ENCODE peak calls at places on chromosomes 13 and 19, in five cellular contexts. E is Peyer's patch, T is neural progenitor cell, G is astrocyte of the spinal cord, A is endothelial cell. C is an unnamed sample.

GRCh38 chr13:111317042-111317550 is 3.3 kb upstream of the TEX29 start:
- DNase-seq in E (no peak), T (no peak), G (no peak), A (no peak), C (no peak)

GRCh38 chr13:101917833-101918755 is 465.6 kb downstream of the ITGBL1 start:
- DNase-seq in E (no peak), T (peak; percentile 40), G (no peak), A (no peak), C (no peak)

GRCh38 chr13:89694471-89694870 is 1653.0 kb upstream of the MIR17HG start:
- DNase-seq in E (no peak), T (no peak), G (no peak), A (no peak), C (no peak)

GRCh38 chr19:2877398-2878331 is 10.5 kb downstream of the ZNF556 start:
- DNase-seq in E (no peak), T (no peak), G (no peak), A (no peak), C (no peak)

GRCh38 chr13:38763446-38764381 is 76.8 kb downstream of the FREM2 start:
- DNase-seq in E (no peak), T (peak; percentile 81), G (peak; percentile 43), A (peak; percentile 39), C (no peak)

GRCh38 chr13:113919761-113920160 is 54.1 kb downstream of the C13orf46 start:
- DNase-seq in E (no peak), T (no peak), G (no peak), A (no peak), C (no peak)

GRCh38 chr19:5293607-5294089 is 47.0 kb downstream of the PTPRS start:
- DNase-seq in E (no peak), T (peak; percentile 88), G (peak; percentile 44), A (peak; percentile 42), C (no peak)

GRCh38 chr19:497476-497860 is 1.2 kb downstream of the MADCAM1 start:
- DNase-seq in E (no peak), T (no peak), G (no peak), A (no peak), C (no peak)

DNA sequence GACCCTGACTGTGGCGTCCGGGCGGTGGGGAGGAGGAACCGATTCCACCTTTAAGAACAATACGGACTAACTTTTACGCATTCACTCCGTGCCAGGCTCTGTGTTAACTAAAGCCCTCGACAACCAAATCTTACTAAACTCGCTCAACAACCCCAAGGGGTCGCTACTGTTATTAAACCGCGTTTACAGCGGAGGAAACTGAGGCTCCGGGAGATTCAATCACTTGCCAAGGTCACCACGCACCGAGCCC is 1.2 kb downstream of the SAMD1 start:
- DNase-seq in E (no peak), T (peak; percentile 59), G (no peak), A (no peak), C (no peak)
- TF ChIP-seq CTCF in E (no peak), T (peak; percentile 47), G (peak; percentile 24), A (peak; percentile 14), C (no peak)

GRCh38 chr19:34556500-34556899 is 74.9 kb downstream of the WTIP start:
- DNase-seq in E (no peak), T (peak; percentile 65), G (no peak), A (peak; percentile 67), C (no peak)
- TF ChIP-seq CTCF in E (no peak), T (peak; percentile 74), G (peak; percentile 14), A (peak; percentile 60), C (no peak)

DNA sequence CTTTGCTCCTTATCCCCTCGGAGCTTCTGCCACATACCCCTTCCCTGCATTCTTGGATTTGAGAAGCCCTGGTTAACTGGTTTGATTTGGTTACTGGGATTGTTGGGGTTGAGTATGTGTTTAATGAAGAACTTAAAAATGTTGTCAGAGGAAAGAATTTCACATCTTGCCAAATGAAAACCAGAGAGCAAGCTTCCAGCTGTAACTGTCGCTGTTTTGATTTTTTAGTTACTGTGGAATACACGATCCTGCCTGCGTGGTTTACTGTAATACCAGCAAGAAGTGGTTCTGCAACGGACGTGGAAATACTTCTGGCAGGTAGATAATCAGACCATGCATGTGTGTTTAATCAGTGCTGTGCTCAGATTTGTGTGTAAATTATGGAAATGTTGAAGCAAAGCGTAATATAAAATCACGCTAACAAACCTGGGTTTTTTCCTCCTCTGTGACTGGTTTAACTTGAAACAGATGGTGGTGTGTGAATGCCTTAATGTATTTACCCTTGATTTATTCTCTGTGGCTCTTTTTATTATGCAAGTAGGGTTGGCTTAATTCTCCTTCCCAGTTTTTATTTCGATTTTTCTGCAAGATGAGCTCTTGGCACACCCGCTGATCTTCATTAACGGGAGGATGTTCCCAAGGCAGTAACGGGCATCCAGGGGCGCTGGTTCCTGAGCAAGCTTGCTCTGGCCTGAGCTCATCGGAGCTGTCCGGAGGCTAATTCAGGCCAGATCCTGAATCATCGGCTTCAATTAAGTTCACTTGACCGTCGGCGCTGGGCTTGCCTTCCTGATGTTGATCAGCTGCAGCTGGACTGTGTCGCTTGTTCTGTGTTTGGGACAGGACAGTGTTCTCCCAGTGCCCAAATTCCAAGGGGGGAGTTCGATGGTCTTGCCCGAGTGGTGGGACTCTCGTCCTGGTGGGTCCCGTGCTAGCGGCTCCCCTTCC is 16.0 kb downstream of the UPF1 start:
- DNase-seq in E (no peak), T (no peak), G (no peak), A (no peak), C (no peak)
- TF ChIP-seq CTCF in E (no peak), T (no peak), G (no peak), A (no peak), C (no peak)

GRCh38 chr19:54207908-54208783 is 7.5 kb downstream of the RPS9 start:
- DNase-seq in E (peak; percentile 82), T (no peak), G (peak; percentile 58), A (no peak), C (no peak)

GRCh38 chr19:54211214-54211613 is 10.6 kb downstream of the RPS9 start:
- DNase-seq in E (no peak), T (no peak), G (no peak), A (no peak), C (no peak)

GRCh38 chr19:54209748-54210494 is 9.3 kb downstream of the RPS9 start:
- DNase-seq in E (peak; percentile 92), T (no peak), G (peak; percentile 98), A (no peak), C (no peak)

GRCh38 chr19:54208784-54209057 is 8.1 kb downstream of the RPS9 start:
- DNase-seq in E (no peak), T (no peak), G (no peak), A (no peak), C (no peak)

GRCh38 chr19:54209058-54209747 is 8.5 kb downstream of the RPS9 start:
- DNase-seq in E (no peak), T (no peak), G (no peak), A (no peak), C (no peak)
- TF ChIP-seq CTCF in E (no peak), T (no peak), G (no peak), A (no peak), C (no peak)

GRCh38 chr13:37682496-37682895 is 83.9 kb upstream of the POSTN start:
- DNase-seq in E (no peak), T (no peak), G (no peak), A (no peak), C (no peak)

GRCh38 chr13:37680137-37680536 is 81.6 kb upstream of the POSTN start:
- DNase-seq in E (no peak), T (no peak), G (no peak), A (no peak), C (no peak)

GRCh38 chr13:37681295-37682032 is 82.9 kb upstream of the POSTN start:
- DNase-seq in E (no peak), T (no peak), G (peak; percentile 92), A (no peak), C (no peak)

DNA sequence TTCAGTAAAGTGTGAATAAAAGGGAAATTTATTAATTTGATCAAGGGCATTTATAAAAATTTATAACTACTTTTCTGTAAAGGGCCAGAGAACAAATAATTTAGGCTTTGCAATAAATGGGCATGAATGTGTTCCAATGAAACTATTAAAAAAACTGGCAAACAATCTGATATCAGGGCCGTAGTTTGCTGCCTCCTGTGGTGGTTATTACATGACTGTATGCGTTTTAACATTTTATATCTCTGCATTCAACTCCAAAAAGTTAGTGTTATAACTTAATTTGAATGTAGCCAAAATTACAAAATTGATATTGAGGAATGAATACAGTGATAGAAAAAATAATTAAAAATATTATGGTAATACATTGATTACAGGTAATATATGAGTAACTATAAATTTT is 80.5 kb upstream of the POSTN start:
- DNase-seq in E (no peak), T (no peak), G (no peak), A (no peak), C (no peak)
- TF ChIP-seq CTCF in E (no peak), T (no peak), G (peak; percentile 30), A (no peak), C (no peak)

DNA sequence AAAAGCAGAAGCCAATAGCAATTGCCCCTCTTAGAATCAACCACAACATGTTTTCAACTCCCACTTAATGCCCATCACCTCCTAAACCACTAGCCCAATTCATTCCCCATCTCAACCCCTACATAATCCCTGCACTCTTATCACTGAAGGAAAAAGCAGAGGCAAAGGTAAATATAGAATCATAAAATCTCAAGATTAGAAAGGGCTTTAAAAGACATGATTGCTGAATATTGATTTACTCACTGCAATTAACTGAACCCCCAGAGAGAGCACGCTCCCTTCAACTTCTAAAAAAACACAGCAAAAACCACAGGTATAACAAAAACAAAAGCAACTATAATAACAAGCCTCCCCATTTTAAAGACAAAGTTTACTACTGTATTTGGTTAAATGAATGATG is 15.1 kb upstream of the POU4F1 start:
- DNase-seq in E (no peak), T (no peak), G (no peak), A (no peak), C (no peak)
- TF ChIP-seq CTCF in E (no peak), T (no peak), G (no peak), A (no peak), C (no peak)

C was measured in activated B cell treated with CpG ODN at 0.5 μM for 24 hours.